ENCODE peak calls at places on chromosome 7, in four cellular contexts. One of them, this sample, is unnamed.

GRCh38 chr7:134777470-134777869 is 2.0 kb upstream of the CALD1 start:
- DNase-seq in K562: no peak
- DNase-seq in GM12878: no peak
- DNase-seq in HepG2: no peak
- DNase-seq in this sample: no peak

GRCh38 chr7:40749877-40750276 is 615.1 kb downstream of the SUGCT start:
- DNase-seq in K562: no peak
- DNase-seq in GM12878: no peak
- DNase-seq in HepG2: no peak
- DNase-seq in this sample: no peak

GRCh38 chr7:45050198-45050597 is 38.6 kb downstream of the NACAD start:
- DNase-seq in K562: no peak
- DNase-seq in GM12878: no peak
- DNase-seq in HepG2: no peak
- DNase-seq in this sample: no peak

GRCh38 chr7:112411186-112411795 is 39.0 kb upstream of the IFRD1 start:
- DNase-seq in K562: no peak
- DNase-seq in GM12878: no peak
- DNase-seq in HepG2: peak; percentile 31
- DNase-seq in this sample: peak; percentile 38

GRCh38 chr7:42494199-42494710 is 257.2 kb upstream of the GLI3 start:
- DNase-seq in K562: no peak
- DNase-seq in GM12878: no peak
- DNase-seq in HepG2: no peak
- DNase-seq in this sample: no peak

GRCh38 chr7:69564454-69565417 is 33.5 kb upstream of the AUTS2 start:
- DNase-seq in K562: no peak
- DNase-seq in GM12878: peak; percentile 40
- DNase-seq in HepG2: peak; percentile 2
- DNase-seq in this sample: peak; percentile 46

GRCh38 chr7:2698581-2699288 is 10.7 kb downstream of the AMZ1 start:
- DNase-seq in K562: no peak
- DNase-seq in GM12878: peak; percentile 93
- DNase-seq in HepG2: no peak
- DNase-seq in this sample: no peak

GRCh38 chr7:50818324-50818723 is 35.6 kb upstream of the GRB10 start:
- DNase-seq in K562: no peak
- DNase-seq in GM12878: no peak
- DNase-seq in HepG2: no peak
- DNase-seq in this sample: no peak

GRCh38 chr7:68904635-68905034 is 693.6 kb upstream of the AUTS2 start:
- DNase-seq in K562: no peak
- DNase-seq in GM12878: no peak
- DNase-seq in HepG2: no peak
- DNase-seq in this sample: no peak

GRCh38 chr7:27651702-27652101 is 11.0 kb downstream of the HIBADH start:
- DNase-seq in K562: no peak
- DNase-seq in GM12878: no peak
- DNase-seq in HepG2: no peak
- DNase-seq in this sample: no peak

GRCh38 chr7:134351424-134351823 is 34.7 kb upstream of the SLC35B4 start:
- DNase-seq in K562: no peak
- DNase-seq in GM12878: no peak
- DNase-seq in HepG2: no peak
- DNase-seq in this sample: no peak

GRCh38 chr7:25832926-25833325 is 319.1 kb upstream of the NFE2L3 start:
- DNase-seq in K562: no peak
- DNase-seq in GM12878: no peak
- DNase-seq in HepG2: no peak
- DNase-seq in this sample: no peak

GRCh38 chr7:92731327-92732063 is 104.9 kb downstream of the CDK6 start:
- DNase-seq in K562: no peak
- DNase-seq in GM12878: no peak
- DNase-seq in HepG2: no peak
- DNase-seq in this sample: no peak

GRCh38 chr7:23691320-23691719 is 11.3 kb downstream of the FAM221A start:
- DNase-seq in K562: no peak
- DNase-seq in GM12878: no peak
- DNase-seq in HepG2: no peak
- DNase-seq in this sample: no peak

DNA sequence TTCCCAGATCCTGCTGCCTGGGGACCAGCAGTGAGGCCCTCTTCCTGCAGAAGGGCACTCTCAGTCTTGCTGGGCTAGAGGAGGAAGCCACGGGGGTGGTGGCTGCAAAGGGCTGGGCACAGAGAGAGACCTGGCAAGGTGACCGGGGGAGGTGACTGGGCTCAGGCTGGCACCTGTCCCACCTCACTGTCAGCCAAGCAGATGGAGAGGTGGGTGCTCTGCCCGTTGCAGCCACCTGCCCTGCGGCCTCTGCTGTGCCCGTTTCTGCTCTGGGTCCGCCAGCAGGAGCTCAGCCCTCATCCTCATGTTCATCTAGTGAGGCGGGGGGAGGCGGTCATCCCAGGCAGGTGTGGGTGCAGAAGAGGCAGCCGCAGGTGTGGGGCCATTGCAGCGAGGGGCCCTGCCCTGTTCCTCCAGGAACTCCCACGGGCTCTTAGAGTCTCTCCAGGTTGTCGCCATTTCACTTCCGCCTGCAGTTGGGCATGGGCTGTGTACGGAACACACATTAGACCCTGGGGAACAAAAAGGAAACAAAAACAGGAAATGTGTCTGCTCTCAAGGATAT is 55.5 kb downstream of the TMEM209 start:
- DNase-seq in K562: no peak
- DNase-seq in GM12878: no peak
- DNase-seq in HepG2: no peak
- DNase-seq in this sample: no peak
- TF ChIP-seq FOXK2 in K562: no peak
- TF ChIP-seq FOXK2 in GM12878: no peak
- TF ChIP-seq FOXK2 in HepG2: no peak
- TF ChIP-seq FOXK2 in this sample: no peak

DNA sequence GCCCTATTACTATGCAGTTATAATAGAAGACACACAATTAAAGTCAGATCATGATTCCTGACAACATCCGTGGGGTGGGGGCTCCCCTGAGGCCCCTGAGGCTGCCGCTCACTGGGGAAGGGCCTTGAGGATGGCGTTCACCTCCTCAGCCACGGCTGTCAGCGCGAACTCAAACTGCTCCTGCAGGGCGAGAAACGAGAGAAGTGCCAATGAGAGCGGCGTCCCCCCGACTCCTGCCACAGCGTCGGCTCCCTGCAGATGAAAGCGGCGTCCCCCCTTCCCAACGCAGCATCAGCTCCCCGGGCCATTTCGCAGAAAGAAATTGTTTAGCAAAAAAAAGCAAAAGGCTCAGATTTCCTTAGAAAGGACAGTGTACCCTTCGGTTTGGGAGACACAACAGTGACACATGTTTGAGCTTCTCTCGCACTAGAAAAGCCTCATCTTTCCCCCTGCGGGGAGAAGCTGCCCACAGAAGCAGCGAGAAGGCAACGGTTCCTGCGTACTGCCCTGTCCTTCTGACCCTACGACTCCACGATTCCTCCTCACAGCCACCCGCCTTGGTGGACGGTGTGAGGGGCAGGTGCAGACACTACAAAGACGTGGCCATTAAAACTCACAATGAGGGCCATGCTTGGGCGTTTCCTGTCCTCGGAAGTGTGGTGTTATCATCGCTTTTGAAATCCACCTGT is 203.9 kb downstream of the DNAJB6 start:
- DNase-seq in K562: no peak
- DNase-seq in GM12878: no peak
- DNase-seq in HepG2: no peak
- DNase-seq in this sample: no peak
- TF ChIP-seq FOXK2 in K562: no peak
- TF ChIP-seq FOXK2 in GM12878: no peak
- TF ChIP-seq FOXK2 in HepG2: no peak
- TF ChIP-seq FOXK2 in this sample: no peak

GRCh38 chr7:1005303-1005702 is 22.3 kb downstream of the CYP2W1 start:
- DNase-seq in K562: no peak
- DNase-seq in GM12878: no peak
- DNase-seq in HepG2: no peak
- DNase-seq in this sample: no peak
- TF ChIP-seq FOXK2 in K562: no peak
- TF ChIP-seq FOXK2 in GM12878: no peak
- TF ChIP-seq FOXK2 in HepG2: no peak
- TF ChIP-seq FOXK2 in this sample: no peak

GRCh38 chr7:151248191-151249033 is at the start of gene SMARCD3:
- DNase-seq in K562: peak; percentile 86
- DNase-seq in GM12878: no peak
- DNase-seq in HepG2: peak; percentile 46
- DNase-seq in this sample: peak; percentile 76
- TF ChIP-seq FOXK2 in K562: no peak
- TF ChIP-seq FOXK2 in GM12878: no peak
- TF ChIP-seq FOXK2 in HepG2: no peak
- TF ChIP-seq FOXK2 in this sample: no peak

GRCh38 chr7:16399265-16399801 is 22.0 kb downstream of the CRPPA start:
- DNase-seq in K562: no peak
- DNase-seq in GM12878: no peak
- DNase-seq in HepG2: no peak
- DNase-seq in this sample: no peak
- TF ChIP-seq FOXK2 in K562: no peak
- TF ChIP-seq FOXK2 in GM12878: no peak
- TF ChIP-seq FOXK2 in HepG2: no peak
- TF ChIP-seq FOXK2 in this sample: no peak

DNA sequence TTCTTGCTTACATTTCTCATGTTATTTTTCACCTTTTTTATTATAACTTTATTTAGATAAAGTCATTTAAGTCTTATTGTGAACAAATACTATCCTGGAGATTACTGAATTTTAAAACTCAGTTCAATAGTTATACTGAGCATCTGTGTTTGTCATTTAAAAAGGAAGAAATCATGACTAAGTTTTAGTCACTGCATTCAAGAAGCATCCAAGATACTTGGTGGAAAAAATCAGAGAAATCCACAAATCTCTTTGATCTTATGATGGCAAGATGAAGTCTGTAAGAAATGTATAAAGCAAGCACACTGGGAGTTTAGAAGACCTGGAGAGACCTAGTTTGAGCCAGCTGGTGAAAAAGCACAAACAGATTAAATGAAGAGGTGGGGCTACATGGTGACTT is 529.8 kb upstream of the IGFBP3 start:
- DNase-seq in K562: no peak
- DNase-seq in GM12878: no peak
- DNase-seq in HepG2: no peak
- DNase-seq in this sample: no peak
- TF ChIP-seq FOXK2 in K562: no peak
- TF ChIP-seq FOXK2 in GM12878: no peak
- TF ChIP-seq FOXK2 in HepG2: no peak
- TF ChIP-seq FOXK2 in this sample: no peak

This sample was measured in HEK293T.